ENCODE peak calls at places on chromosomes 16 and 17, in seven cellular contexts. L is mesenchymal stem cell, U is neuronal stem cell, K is H1, T is trophoblast cell, M is IMR-90, J is H9. E is an unnamed sample. For H3K79me1, the result is how much of the 10 kb centered on the place peaks cover.

GRCh38 chr16:56340416-56340815 is 84.9 kb downstream of the AMFR start:
- DNase-seq in L (no peak), U (no peak), K (no peak), T (no peak), M (no peak), J (no peak), E (no peak)

GRCh38 chr17:66889480-66890230 is 54.7 kb downstream of the CACNG5 start:
- DNase-seq in L (no peak), U (no peak), K (no peak), T (no peak), M (no peak), J (no peak), E (no peak)

GRCh38 chr17:15886804-15887203 is 58.1 kb upstream of the ADORA2B start:
- DNase-seq in L (no peak), U (no peak), K (no peak), T (no peak), M (no peak), J (no peak), E (no peak)

GRCh38 chr16:88473666-88474534 is 20.8 kb downstream of the ZFPM1 start:
- DNase-seq in L (no peak), U (no peak), K (no peak), T (no peak), M (peak), J (no peak), E (no peak)

GRCh38 chr16:29664133-29664912 is 1.3 kb downstream of the SPN start:
- DNase-seq in L (no peak), U (no peak), K (no peak), T (no peak), M (no peak), J (no peak), E (no peak)

GRCh38 chr17:28796062-28796461 is 46.5 kb downstream of the FAM222B start:
- DNase-seq in L (no peak), U (no peak), K (no peak), T (no peak), M (no peak), J (no peak), E (no peak)

GRCh38 chr16:370980-371728 is 816 bp upstream of the MRPL28 start:
- DNase-seq in L (no peak), U (no peak), K (no peak), T (no peak), M (no peak), J (no peak), E (no peak)

GRCh38 chr17:34081269-34081668 is 173.8 kb upstream of the CCL2 start:
- DNase-seq in L (no peak), U (no peak), K (no peak), T (peak), M (peak), J (peak), E (peak)

GRCh38 chr16:4257646-4258556 is 14.9 kb downstream of the TFAP4 start:
- DNase-seq in L (no peak), U (no peak), K (no peak), T (no peak), M (no peak), J (no peak), E (no peak)

GRCh38 chr17:76125922-76126321 is 15.1 kb downstream of the FOXJ1 start:
- DNase-seq in L (no peak), U (no peak), K (no peak), T (no peak), M (no peak), J (no peak), E (no peak)

GRCh38 chr16:79261461-79261860 is 339.1 kb downstream of the MAF start:
- DNase-seq in L (peak), U (peak), K (peak), T (peak), M (no peak), J (peak), E (peak)

GRCh38 chr17:41959336-41960095 is 7.1 kb upstream of the CNP start:
- DNase-seq in L (peak), U (peak), K (no peak), T (peak), M (peak), J (peak), E (peak)

GRCh38 chr16:13171313-13171712 is 269.9 kb downstream of the SHISA9 start:
- DNase-seq in L (no peak), U (peak), K (no peak), T (no peak), M (no peak), J (peak), E (peak)

GRCh38 chr17:7045492-7046126 is 1.7 kb upstream of the SLC16A11 start:
- DNase-seq in L (peak), U (peak), K (no peak), T (peak), M (peak), J (no peak), E (peak)

GRCh38 chr17:7043195-7043543 is 723 bp downstream of the SLC16A11 start:
- DNase-seq in L (no peak), U (no peak), K (no peak), T (no peak), M (no peak), J (no peak), E (no peak)

GRCh38 chr17:7041607-7042506 is 2.0 kb downstream of the SLC16A11 start:
- DNase-seq in L (no peak), U (no peak), K (no peak), T (peak), M (no peak), J (peak), E (peak)

GRCh38 chr17:7042507-7043194 is 1.2 kb downstream of the SLC16A11 start:
- DNase-seq in L (no peak), U (no peak), K (no peak), T (no peak), M (no peak), J (peak), E (peak)

GRCh38 chr17:7043544-7044268 is at the start of gene SLC16A11:
- DNase-seq in L (no peak), U (no peak), K (no peak), T (no peak), M (peak), J (no peak), E (no peak)
- H3K4me2 ChIP-seq in L (peak), U (peak), K (peak), T (peak), M (peak), J (peak), E (peak)

GRCh38 chr16:3143598-3144330 is 8.9 kb downstream of the ZNF213 start:
- DNase-seq in L (no peak), U (no peak), K (no peak), T (peak), M (no peak), J (no peak), E (no peak)

GRCh38 chr16:3142327-3142726 is 7.5 kb downstream of the ZNF213 start:
- DNase-seq in L (no peak), U (no peak), K (no peak), T (no peak), M (no peak), J (no peak), E (no peak)

GRCh38 chr16:3142770-3143169 is 7.9 kb downstream of the ZNF213 start:
- DNase-seq in L (no peak), U (no peak), K (no peak), T (no peak), M (no peak), J (no peak), E (no peak)

GRCh38 chr16:3144331-3144881 is 9.6 kb downstream of the ZNF213 start:
- DNase-seq in L (no peak), U (no peak), K (no peak), T (peak), M (no peak), J (peak), E (no peak)

GRCh38 chr16:3143189-3143588 is 8.4 kb downstream of the ZNF213 start:
- DNase-seq in L (no peak), U (no peak), K (no peak), T (no peak), M (no peak), J (no peak), E (no peak)
- H3K23ac ChIP-seq in L (no peak), U (no peak), K (no peak), T (no peak), M (no peak), J (no peak), E (no peak)

DNA sequence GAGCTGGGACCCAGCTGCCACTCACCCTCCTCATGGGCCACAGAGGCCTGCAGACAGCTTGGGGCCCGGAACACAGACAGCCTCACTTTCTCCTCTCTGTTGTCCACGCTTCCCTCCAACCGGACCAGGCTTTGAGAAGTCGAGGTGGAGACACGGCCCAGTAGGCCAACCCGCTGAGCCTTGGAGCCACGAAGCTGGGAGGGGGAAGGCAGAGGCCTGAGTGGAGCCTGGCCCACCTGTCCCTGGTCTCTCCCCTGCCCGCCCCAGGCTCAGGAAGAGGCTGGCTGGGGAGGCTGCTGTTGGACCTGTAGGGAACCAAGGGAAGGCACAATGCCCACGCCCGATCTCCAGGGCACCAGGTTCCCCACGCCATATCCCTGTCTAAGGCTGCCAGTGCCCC is 48.1 kb downstream of the RMI2 start:
- DNase-seq in L (no peak), U (no peak), K (no peak), T (no peak), M (no peak), J (no peak), E (no peak)
- H3K79me1 ChIP-seq in L (under half), U (under half), K (under half), T (under half), M (under half), J (under half), E (under half)

GRCh38 chr16:87236516-87237115 is 80.6 kb downstream of the C16orf95 start:
- DNase-seq in L (no peak), U (no peak), K (no peak), T (no peak), M (no peak), J (no peak), E (no peak)

GRCh38 chr16:87231911-87232310 is 85.3 kb downstream of the C16orf95 start:
- DNase-seq in L (no peak), U (no peak), K (no peak), T (no peak), M (no peak), J (no peak), E (no peak)

GRCh38 chr16:87233928-87234327 is 83.3 kb downstream of the C16orf95 start:
- DNase-seq in L (peak), U (no peak), K (no peak), T (no peak), M (peak), J (peak), E (peak)

GRCh38 chr16:87235810-87236515 is 81.2 kb downstream of the C16orf95 start:
- DNase-seq in L (no peak), U (no peak), K (no peak), T (peak), M (no peak), J (peak), E (peak)

DNA sequence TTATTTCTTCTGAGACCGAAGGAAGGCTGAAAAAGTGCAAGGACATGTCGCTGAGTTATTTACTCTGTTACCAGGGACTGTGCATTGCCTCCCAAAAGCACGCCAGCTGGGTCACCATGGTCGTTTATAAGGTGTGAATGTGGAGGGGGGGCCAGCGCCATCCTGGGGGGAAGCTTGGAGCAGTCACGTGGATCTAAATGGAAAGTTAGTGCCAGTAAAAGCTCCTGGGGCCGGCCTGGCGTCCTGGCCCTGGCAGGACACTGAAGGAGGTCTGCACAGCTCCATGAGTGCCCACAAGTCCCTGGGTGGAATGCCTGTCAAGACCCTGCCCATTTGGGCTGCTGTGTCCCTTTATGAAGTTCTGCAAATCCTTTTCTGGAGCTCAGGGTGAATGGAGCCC is 82.6 kb downstream of the C16orf95 start:
- DNase-seq in L (no peak), U (no peak), K (no peak), T (no peak), M (no peak), J (no peak), E (no peak)
- H3K4me2 ChIP-seq in L (no peak), U (no peak), K (no peak), T (no peak), M (no peak), J (no peak), E (no peak)

GRCh38 chr17:43529977-43530302 is 16.2 kb downstream of the ETV4 start:
- DNase-seq in L (no peak), U (no peak), K (no peak), T (no peak), M (no peak), J (no peak), E (no peak)
- H3K23ac ChIP-seq in L (no peak), U (peak), K (no peak), T (no peak), M (peak), J (no peak), E (no peak)

E was measured in mesendoderm.